ENCODE peak calls at places on chromosomes 4 and X, in ten cellular contexts. One of them, this sample, is unnamed.

GRCh38 chrX:82218361-82218760 is 1016.5 kb downstream of the SH3BGRL start:
- DNase-seq in hypothalamus: no peak
- DNase-seq in stimulated activated CD4-positive, alpha-beta T cell treated with anti-CD3 and anti-CD28 coated beads, Interleukin-12 subunit alpha, Interleukin-12 subunit beta, amount 100 ng/mL, for 48 hours: no peak
- DNase-seq in Right ventricle myocardium inferior: no peak
- DNase-seq in BJ: no peak
- DNase-seq in astrocyte of the cerebellum: no peak
- DNase-seq in pulmonary artery endothelial cell: no peak
- DNase-seq in EH: no peak
- DNase-seq in amniotic epithelial cell: no peak
- DNase-seq in activated T-cell treated with anti-CD3 and anti-CD28 coated beads for 48 hours: no peak
- DNase-seq in this sample: peak

GRCh38 chr4:1055721-1056590 is 44.5 kb downstream of the FGFRL1 start:
- DNase-seq in pulmonary artery endothelial cell: no peak
- DNase-seq in Right ventricle myocardium inferior: peak
- DNase-seq in amniotic epithelial cell: peak
- DNase-seq in hypothalamus: no peak
- DNase-seq in BJ: no peak
- DNase-seq in EH: peak
- DNase-seq in astrocyte of the cerebellum: no peak
- DNase-seq in activated T-cell treated with anti-CD3 and anti-CD28 coated beads for 48 hours: peak
- DNase-seq in stimulated activated CD4-positive, alpha-beta T cell treated with anti-CD3 and anti-CD28 coated beads, Interleukin-12 subunit alpha, Interleukin-12 subunit beta, amount 100 ng/mL, for 48 hours: peak
- DNase-seq in this sample: peak

GRCh38 chrX:360496-361150 is 26.1 kb downstream of the PPP2R3B start:
- DNase-seq in activated T-cell treated with anti-CD3 and anti-CD28 coated beads for 48 hours: no peak
- DNase-seq in Right ventricle myocardium inferior: peak
- DNase-seq in EH: no peak
- DNase-seq in astrocyte of the cerebellum: no peak
- DNase-seq in stimulated activated CD4-positive, alpha-beta T cell treated with anti-CD3 and anti-CD28 coated beads, Interleukin-12 subunit alpha, Interleukin-12 subunit beta, amount 100 ng/mL, for 48 hours: no peak
- DNase-seq in hypothalamus: no peak
- DNase-seq in BJ: no peak
- DNase-seq in pulmonary artery endothelial cell: no peak
- DNase-seq in amniotic epithelial cell: no peak
- DNase-seq in this sample: no peak

GRCh38 chrX:65596270-65596669 is 61.7 kb upstream of the LAS1L start:
- DNase-seq in astrocyte of the cerebellum: peak
- DNase-seq in stimulated activated CD4-positive, alpha-beta T cell treated with anti-CD3 and anti-CD28 coated beads, Interleukin-12 subunit alpha, Interleukin-12 subunit beta, amount 100 ng/mL, for 48 hours: no peak
- DNase-seq in amniotic epithelial cell: peak
- DNase-seq in hypothalamus: no peak
- DNase-seq in pulmonary artery endothelial cell: no peak
- DNase-seq in BJ: no peak
- DNase-seq in EH: peak
- DNase-seq in Right ventricle myocardium inferior: no peak
- DNase-seq in activated T-cell treated with anti-CD3 and anti-CD28 coated beads for 48 hours: peak
- DNase-seq in this sample: peak

GRCh38 chrX:16838202-16839066 is 31.7 kb downstream of the RBBP7 start:
- DNase-seq in EH: peak
- DNase-seq in activated T-cell treated with anti-CD3 and anti-CD28 coated beads for 48 hours: no peak
- DNase-seq in astrocyte of the cerebellum: peak
- DNase-seq in hypothalamus: no peak
- DNase-seq in Right ventricle myocardium inferior: no peak
- DNase-seq in pulmonary artery endothelial cell: peak
- DNase-seq in stimulated activated CD4-positive, alpha-beta T cell treated with anti-CD3 and anti-CD28 coated beads, Interleukin-12 subunit alpha, Interleukin-12 subunit beta, amount 100 ng/mL, for 48 hours: no peak
- DNase-seq in amniotic epithelial cell: peak
- DNase-seq in BJ: peak
- DNase-seq in this sample: peak

GRCh38 chr4:118351851-118352827 is 664 bp downstream of the PRSS12 start:
- DNase-seq in EH: peak
- DNase-seq in pulmonary artery endothelial cell: no peak
- DNase-seq in stimulated activated CD4-positive, alpha-beta T cell treated with anti-CD3 and anti-CD28 coated beads, Interleukin-12 subunit alpha, Interleukin-12 subunit beta, amount 100 ng/mL, for 48 hours: no peak
- DNase-seq in astrocyte of the cerebellum: peak
- DNase-seq in BJ: no peak
- DNase-seq in hypothalamus: no peak
- DNase-seq in amniotic epithelial cell: no peak
- DNase-seq in activated T-cell treated with anti-CD3 and anti-CD28 coated beads for 48 hours: no peak
- DNase-seq in Right ventricle myocardium inferior: no peak
- DNase-seq in this sample: peak

GRCh38 chr4:48033825-48034413 is 17.3 kb downstream of the NIPAL1 start:
- DNase-seq in Right ventricle myocardium inferior: no peak
- DNase-seq in pulmonary artery endothelial cell: no peak
- DNase-seq in activated T-cell treated with anti-CD3 and anti-CD28 coated beads for 48 hours: peak
- DNase-seq in BJ: no peak
- DNase-seq in astrocyte of the cerebellum: no peak
- DNase-seq in amniotic epithelial cell: peak
- DNase-seq in stimulated activated CD4-positive, alpha-beta T cell treated with anti-CD3 and anti-CD28 coated beads, Interleukin-12 subunit alpha, Interleukin-12 subunit beta, amount 100 ng/mL, for 48 hours: peak
- DNase-seq in hypothalamus: no peak
- DNase-seq in EH: peak
- DNase-seq in this sample: peak

GRCh38 chr4:41866799-41867677 is 68.2 kb upstream of the TMEM33 start:
- DNase-seq in stimulated activated CD4-positive, alpha-beta T cell treated with anti-CD3 and anti-CD28 coated beads, Interleukin-12 subunit alpha, Interleukin-12 subunit beta, amount 100 ng/mL, for 48 hours: no peak
- DNase-seq in BJ: no peak
- DNase-seq in Right ventricle myocardium inferior: no peak
- DNase-seq in astrocyte of the cerebellum: no peak
- DNase-seq in hypothalamus: no peak
- DNase-seq in amniotic epithelial cell: no peak
- DNase-seq in EH: no peak
- DNase-seq in activated T-cell treated with anti-CD3 and anti-CD28 coated beads for 48 hours: no peak
- DNase-seq in pulmonary artery endothelial cell: no peak
- DNase-seq in this sample: no peak

GRCh38 chrX:148417934-148418333 is 82.5 kb upstream of the AFF2 start:
- DNase-seq in astrocyte of the cerebellum: no peak
- DNase-seq in amniotic epithelial cell: no peak
- DNase-seq in BJ: no peak
- DNase-seq in activated T-cell treated with anti-CD3 and anti-CD28 coated beads for 48 hours: no peak
- DNase-seq in Right ventricle myocardium inferior: no peak
- DNase-seq in stimulated activated CD4-positive, alpha-beta T cell treated with anti-CD3 and anti-CD28 coated beads, Interleukin-12 subunit alpha, Interleukin-12 subunit beta, amount 100 ng/mL, for 48 hours: no peak
- DNase-seq in pulmonary artery endothelial cell: no peak
- DNase-seq in EH: no peak
- DNase-seq in hypothalamus: no peak
- DNase-seq in this sample: no peak

GRCh38 chr4:76896731-76897521 is 1.0 kb downstream of the SOWAHB start:
- DNase-seq in BJ: no peak
- DNase-seq in Right ventricle myocardium inferior: peak
- DNase-seq in amniotic epithelial cell: peak
- DNase-seq in pulmonary artery endothelial cell: no peak
- DNase-seq in EH: peak
- DNase-seq in hypothalamus: no peak
- DNase-seq in stimulated activated CD4-positive, alpha-beta T cell treated with anti-CD3 and anti-CD28 coated beads, Interleukin-12 subunit alpha, Interleukin-12 subunit beta, amount 100 ng/mL, for 48 hours: no peak
- DNase-seq in astrocyte of the cerebellum: no peak
- DNase-seq in activated T-cell treated with anti-CD3 and anti-CD28 coated beads for 48 hours: peak
- DNase-seq in this sample: peak

GRCh38 chrX:429266-429825 is 42.6 kb upstream of the PPP2R3B start:
- DNase-seq in BJ: no peak
- DNase-seq in activated T-cell treated with anti-CD3 and anti-CD28 coated beads for 48 hours: no peak
- DNase-seq in hypothalamus: no peak
- DNase-seq in amniotic epithelial cell: no peak
- DNase-seq in astrocyte of the cerebellum: no peak
- DNase-seq in stimulated activated CD4-positive, alpha-beta T cell treated with anti-CD3 and anti-CD28 coated beads, Interleukin-12 subunit alpha, Interleukin-12 subunit beta, amount 100 ng/mL, for 48 hours: no peak
- DNase-seq in Right ventricle myocardium inferior: no peak
- DNase-seq in EH: no peak
- DNase-seq in pulmonary artery endothelial cell: no peak
- DNase-seq in this sample: no peak

GRCh38 chr4:82704156-82704555 is 94.4 kb downstream of the SCD5 start:
- DNase-seq in pulmonary artery endothelial cell: no peak
- DNase-seq in Right ventricle myocardium inferior: no peak
- DNase-seq in hypothalamus: no peak
- DNase-seq in amniotic epithelial cell: peak
- DNase-seq in activated T-cell treated with anti-CD3 and anti-CD28 coated beads for 48 hours: no peak
- DNase-seq in EH: peak
- DNase-seq in BJ: no peak
- DNase-seq in stimulated activated CD4-positive, alpha-beta T cell treated with anti-CD3 and anti-CD28 coated beads, Interleukin-12 subunit alpha, Interleukin-12 subunit beta, amount 100 ng/mL, for 48 hours: no peak
- DNase-seq in astrocyte of the cerebellum: no peak
- DNase-seq in this sample: peak

GRCh38 chr4:15232725-15233597 is 194.9 kb upstream of the C1QTNF7 start:
- DNase-seq in pulmonary artery endothelial cell: no peak
- DNase-seq in Right ventricle myocardium inferior: no peak
- DNase-seq in activated T-cell treated with anti-CD3 and anti-CD28 coated beads for 48 hours: no peak
- DNase-seq in BJ: no peak
- DNase-seq in stimulated activated CD4-positive, alpha-beta T cell treated with anti-CD3 and anti-CD28 coated beads, Interleukin-12 subunit alpha, Interleukin-12 subunit beta, amount 100 ng/mL, for 48 hours: peak
- DNase-seq in hypothalamus: peak
- DNase-seq in astrocyte of the cerebellum: peak
- DNase-seq in amniotic epithelial cell: peak
- DNase-seq in EH: peak
- DNase-seq in this sample: peak

GRCh38 chr4:83535520-83535944 is 376 bp upstream of the GPAT3 start:
- DNase-seq in pulmonary artery endothelial cell: no peak
- DNase-seq in BJ: no peak
- DNase-seq in activated T-cell treated with anti-CD3 and anti-CD28 coated beads for 48 hours: peak
- DNase-seq in astrocyte of the cerebellum: peak
- DNase-seq in amniotic epithelial cell: peak
- DNase-seq in Right ventricle myocardium inferior: peak
- DNase-seq in hypothalamus: peak
- DNase-seq in EH: peak
- DNase-seq in stimulated activated CD4-positive, alpha-beta T cell treated with anti-CD3 and anti-CD28 coated beads, Interleukin-12 subunit alpha, Interleukin-12 subunit beta, amount 100 ng/mL, for 48 hours: peak
- DNase-seq in this sample: peak

GRCh38 chr4:68358988-68359387 is 9.1 kb upstream of the YTHDC1 start:
- DNase-seq in astrocyte of the cerebellum: no peak
- DNase-seq in hypothalamus: no peak
- DNase-seq in activated T-cell treated with anti-CD3 and anti-CD28 coated beads for 48 hours: no peak
- DNase-seq in amniotic epithelial cell: no peak
- DNase-seq in pulmonary artery endothelial cell: no peak
- DNase-seq in BJ: no peak
- DNase-seq in stimulated activated CD4-positive, alpha-beta T cell treated with anti-CD3 and anti-CD28 coated beads, Interleukin-12 subunit alpha, Interleukin-12 subunit beta, amount 100 ng/mL, for 48 hours: no peak
- DNase-seq in EH: no peak
- DNase-seq in Right ventricle myocardium inferior: no peak
- DNase-seq in this sample: no peak

GRCh38 chrX:150162141-150162540 is 201.0 kb upstream of the MAMLD1 start:
- DNase-seq in activated T-cell treated with anti-CD3 and anti-CD28 coated beads for 48 hours: no peak
- DNase-seq in pulmonary artery endothelial cell: no peak
- DNase-seq in EH: peak
- DNase-seq in BJ: no peak
- DNase-seq in hypothalamus: no peak
- DNase-seq in Right ventricle myocardium inferior: no peak
- DNase-seq in stimulated activated CD4-positive, alpha-beta T cell treated with anti-CD3 and anti-CD28 coated beads, Interleukin-12 subunit alpha, Interleukin-12 subunit beta, amount 100 ng/mL, for 48 hours: no peak
- DNase-seq in amniotic epithelial cell: no peak
- DNase-seq in astrocyte of the cerebellum: no peak
- DNase-seq in this sample: no peak

GRCh38 chrX:136765957-136766356 is 14.8 kb downstream of the ARHGEF6 start:
- DNase-seq in EH: peak
- DNase-seq in BJ: no peak
- DNase-seq in pulmonary artery endothelial cell: no peak
- DNase-seq in astrocyte of the cerebellum: no peak
- DNase-seq in activated T-cell treated with anti-CD3 and anti-CD28 coated beads for 48 hours: no peak
- DNase-seq in Right ventricle myocardium inferior: no peak
- DNase-seq in hypothalamus: no peak
- DNase-seq in stimulated activated CD4-positive, alpha-beta T cell treated with anti-CD3 and anti-CD28 coated beads, Interleukin-12 subunit alpha, Interleukin-12 subunit beta, amount 100 ng/mL, for 48 hours: no peak
- DNase-seq in amniotic epithelial cell: no peak
- DNase-seq in this sample: no peak

GRCh38 chr4:8916914-8917305 is 45.3 kb upstream of the HMX1 start:
- DNase-seq in BJ: no peak
- DNase-seq in amniotic epithelial cell: no peak
- DNase-seq in astrocyte of the cerebellum: no peak
- DNase-seq in hypothalamus: no peak
- DNase-seq in pulmonary artery endothelial cell: no peak
- DNase-seq in EH: no peak
- DNase-seq in Right ventricle myocardium inferior: no peak
- DNase-seq in stimulated activated CD4-positive, alpha-beta T cell treated with anti-CD3 and anti-CD28 coated beads, Interleukin-12 subunit alpha, Interleukin-12 subunit beta, amount 100 ng/mL, for 48 hours: no peak
- DNase-seq in activated T-cell treated with anti-CD3 and anti-CD28 coated beads for 48 hours: no peak
- DNase-seq in this sample: no peak

GRCh38 chr4:158622251-158622650 is 49.4 kb downstream of the C4orf46 start:
- DNase-seq in BJ: no peak
- DNase-seq in hypothalamus: no peak
- DNase-seq in pulmonary artery endothelial cell: no peak
- DNase-seq in stimulated activated CD4-positive, alpha-beta T cell treated with anti-CD3 and anti-CD28 coated beads, Interleukin-12 subunit alpha, Interleukin-12 subunit beta, amount 100 ng/mL, for 48 hours: no peak
- DNase-seq in Right ventricle myocardium inferior: no peak
- DNase-seq in astrocyte of the cerebellum: no peak
- DNase-seq in amniotic epithelial cell: no peak
- DNase-seq in EH: peak
- DNase-seq in activated T-cell treated with anti-CD3 and anti-CD28 coated beads for 48 hours: no peak
- DNase-seq in this sample: peak

GRCh38 chr4:7156273-7157139 is 35.8 kb upstream of the SORCS2 start:
- DNase-seq in amniotic epithelial cell: peak
- DNase-seq in pulmonary artery endothelial cell: no peak
- DNase-seq in hypothalamus: peak
- DNase-seq in stimulated activated CD4-positive, alpha-beta T cell treated with anti-CD3 and anti-CD28 coated beads, Interleukin-12 subunit alpha, Interleukin-12 subunit beta, amount 100 ng/mL, for 48 hours: no peak
- DNase-seq in astrocyte of the cerebellum: no peak
- DNase-seq in Right ventricle myocardium inferior: peak
- DNase-seq in EH: peak
- DNase-seq in activated T-cell treated with anti-CD3 and anti-CD28 coated beads for 48 hours: no peak
- DNase-seq in BJ: no peak
- DNase-seq in this sample: peak

GRCh38 chr4:7939377-7940108 is at the start of gene AFAP1:
- DNase-seq in pulmonary artery endothelial cell: peak
- DNase-seq in stimulated activated CD4-positive, alpha-beta T cell treated with anti-CD3 and anti-CD28 coated beads, Interleukin-12 subunit alpha, Interleukin-12 subunit beta, amount 100 ng/mL, for 48 hours: peak
- DNase-seq in amniotic epithelial cell: peak
- DNase-seq in BJ: peak
- DNase-seq in activated T-cell treated with anti-CD3 and anti-CD28 coated beads for 48 hours: peak
- DNase-seq in hypothalamus: peak
- DNase-seq in astrocyte of the cerebellum: peak
- DNase-seq in EH: peak
- DNase-seq in Right ventricle myocardium inferior: peak
- DNase-seq in this sample: peak